ENCODE peak calls at places on chromosomes 12 and 14, in nine cellular contexts. One of them, this sample, is unnamed. For H3K36me3 and H3K27me3, the result is how much of the 10 kb centered on the place peaks cover.

GRCh38 chr12:115424003-115424402 is 740.0 kb upstream of the TBX3 start:
- DNase-seq in HCT116: no peak
- DNase-seq in GM06990: no peak
- DNase-seq in body of pancreas: no peak
- DNase-seq in pancreas: no peak
- DNase-seq in prostate gland: no peak
- DNase-seq in fibroblast of lung: no peak
- DNase-seq in bronchial epithelial cell: no peak
- DNase-seq in RWPE2: no peak
- DNase-seq in this sample: no peak

GRCh38 chr14:93977790-93978581 is 1.6 kb upstream of the ASB2 start:
- DNase-seq in HCT116: no peak
- DNase-seq in GM06990: peak
- DNase-seq in body of pancreas: no peak
- DNase-seq in pancreas: no peak
- DNase-seq in prostate gland: no peak
- DNase-seq in fibroblast of lung: peak
- DNase-seq in bronchial epithelial cell: no peak
- DNase-seq in RWPE2: no peak
- DNase-seq in this sample: no peak

GRCh38 chr12:24861751-24862575 is 86.9 kb downstream of the BCAT1 start:
- DNase-seq in HCT116: no peak
- DNase-seq in GM06990: no peak
- DNase-seq in body of pancreas: peak
- DNase-seq in pancreas: no peak
- DNase-seq in prostate gland: no peak
- DNase-seq in fibroblast of lung: peak
- DNase-seq in bronchial epithelial cell: no peak
- DNase-seq in RWPE2: no peak
- DNase-seq in this sample: no peak

GRCh38 chr12:68807576-68808387 is at the start of gene MDM2:
- DNase-seq in HCT116: peak
- DNase-seq in GM06990: peak
- DNase-seq in body of pancreas: peak
- DNase-seq in pancreas: peak
- DNase-seq in prostate gland: peak
- DNase-seq in fibroblast of lung: peak
- DNase-seq in bronchial epithelial cell: peak
- DNase-seq in RWPE2: peak
- DNase-seq in this sample: peak

GRCh38 chr14:34251662-34252061 is 210.4 kb downstream of the SPTSSA start:
- DNase-seq in HCT116: no peak
- DNase-seq in GM06990: no peak
- DNase-seq in body of pancreas: no peak
- DNase-seq in pancreas: no peak
- DNase-seq in prostate gland: no peak
- DNase-seq in fibroblast of lung: no peak
- DNase-seq in bronchial epithelial cell: no peak
- DNase-seq in RWPE2: no peak
- DNase-seq in this sample: no peak

GRCh38 chr12:98727196-98727595 is 82.1 kb downstream of the APAF1 start:
- DNase-seq in HCT116: no peak
- DNase-seq in GM06990: no peak
- DNase-seq in body of pancreas: no peak
- DNase-seq in pancreas: no peak
- DNase-seq in prostate gland: no peak
- DNase-seq in fibroblast of lung: no peak
- DNase-seq in bronchial epithelial cell: no peak
- DNase-seq in RWPE2: no peak
- DNase-seq in this sample: no peak

GRCh38 chr12:130817804-130818203 is 21.2 kb downstream of the STX2 start:
- DNase-seq in HCT116: no peak
- DNase-seq in GM06990: no peak
- DNase-seq in body of pancreas: no peak
- DNase-seq in pancreas: no peak
- DNase-seq in prostate gland: no peak
- DNase-seq in fibroblast of lung: no peak
- DNase-seq in bronchial epithelial cell: no peak
- DNase-seq in RWPE2: no peak
- DNase-seq in this sample: no peak

GRCh38 chr14:50997712-50998111 is 53.4 kb upstream of the PYGL start:
- DNase-seq in HCT116: no peak
- DNase-seq in GM06990: no peak
- DNase-seq in body of pancreas: no peak
- DNase-seq in pancreas: no peak
- DNase-seq in prostate gland: no peak
- DNase-seq in fibroblast of lung: peak
- DNase-seq in bronchial epithelial cell: no peak
- DNase-seq in RWPE2: no peak
- DNase-seq in this sample: no peak

GRCh38 chr12:52903855-52904508 is 894 bp downstream of the KRT8 start:
- DNase-seq in HCT116: no peak
- DNase-seq in GM06990: peak
- DNase-seq in body of pancreas: peak
- DNase-seq in pancreas: peak
- DNase-seq in prostate gland: peak
- DNase-seq in fibroblast of lung: peak
- DNase-seq in bronchial epithelial cell: no peak
- DNase-seq in RWPE2: no peak
- DNase-seq in this sample: peak

GRCh38 chr12:19643635-19644034 is 204.3 kb downstream of the AEBP2 start:
- DNase-seq in HCT116: peak
- DNase-seq in GM06990: no peak
- DNase-seq in body of pancreas: no peak
- DNase-seq in pancreas: no peak
- DNase-seq in prostate gland: no peak
- DNase-seq in fibroblast of lung: peak
- DNase-seq in bronchial epithelial cell: peak
- DNase-seq in RWPE2: no peak
- DNase-seq in this sample: no peak

GRCh38 chr12:66398931-66399625 is 96.8 kb downstream of the HELB start:
- DNase-seq in HCT116: no peak
- DNase-seq in GM06990: no peak
- DNase-seq in body of pancreas: no peak
- DNase-seq in pancreas: no peak
- DNase-seq in prostate gland: no peak
- DNase-seq in fibroblast of lung: peak
- DNase-seq in bronchial epithelial cell: peak
- DNase-seq in RWPE2: no peak
- DNase-seq in this sample: peak

GRCh38 chr12:2652011-2652400 is 142.8 kb upstream of the FKBP4 start:
- DNase-seq in HCT116: no peak
- DNase-seq in GM06990: no peak
- DNase-seq in body of pancreas: no peak
- DNase-seq in pancreas: no peak
- DNase-seq in prostate gland: no peak
- DNase-seq in fibroblast of lung: no peak
- DNase-seq in bronchial epithelial cell: no peak
- DNase-seq in RWPE2: peak
- DNase-seq in this sample: no peak

GRCh38 chr12:26773313-26774104 is 59.5 kb downstream of the ITPR2 start:
- DNase-seq in HCT116: no peak
- DNase-seq in GM06990: no peak
- DNase-seq in body of pancreas: no peak
- DNase-seq in pancreas: no peak
- DNase-seq in prostate gland: no peak
- DNase-seq in fibroblast of lung: no peak
- DNase-seq in bronchial epithelial cell: no peak
- DNase-seq in RWPE2: no peak
- DNase-seq in this sample: no peak

GRCh38 chr12:113802966-113803828 is 162.9 kb downstream of the RBM19 start:
- DNase-seq in HCT116: no peak
- DNase-seq in GM06990: no peak
- DNase-seq in body of pancreas: no peak
- DNase-seq in pancreas: peak
- DNase-seq in prostate gland: no peak
- DNase-seq in fibroblast of lung: no peak
- DNase-seq in bronchial epithelial cell: no peak
- DNase-seq in RWPE2: no peak
- DNase-seq in this sample: no peak

GRCh38 chr14:65558363-65558762 is 145.8 kb downstream of the FUT8 start:
- DNase-seq in HCT116: no peak
- DNase-seq in GM06990: no peak
- DNase-seq in body of pancreas: no peak
- DNase-seq in pancreas: no peak
- DNase-seq in prostate gland: no peak
- DNase-seq in fibroblast of lung: no peak
- DNase-seq in bronchial epithelial cell: no peak
- DNase-seq in RWPE2: no peak
- DNase-seq in this sample: no peak

GRCh38 chr12:93065896-93066295 is 136.8 kb upstream of the EEA1 start:
- DNase-seq in HCT116: no peak
- DNase-seq in GM06990: no peak
- DNase-seq in body of pancreas: no peak
- DNase-seq in pancreas: no peak
- DNase-seq in prostate gland: no peak
- DNase-seq in fibroblast of lung: no peak
- DNase-seq in bronchial epithelial cell: no peak
- DNase-seq in RWPE2: no peak
- DNase-seq in this sample: no peak

GRCh38 chr12:82314406-82314892 is 43.7 kb downstream of the CCDC59 start:
- DNase-seq in HCT116: no peak
- DNase-seq in GM06990: no peak
- DNase-seq in body of pancreas: peak
- DNase-seq in pancreas: peak
- DNase-seq in prostate gland: no peak
- DNase-seq in fibroblast of lung: no peak
- DNase-seq in bronchial epithelial cell: peak
- DNase-seq in RWPE2: peak
- DNase-seq in this sample: no peak

GRCh38 chr12:79685068-79685467 is 5.7 kb downstream of the PAWR start:
- DNase-seq in HCT116: no peak
- DNase-seq in GM06990: no peak
- DNase-seq in body of pancreas: no peak
- DNase-seq in pancreas: no peak
- DNase-seq in prostate gland: no peak
- DNase-seq in fibroblast of lung: peak
- DNase-seq in bronchial epithelial cell: peak
- DNase-seq in RWPE2: no peak
- DNase-seq in this sample: no peak

GRCh38 chr14:95472819-95473251 is 43.6 kb downstream of the SYNE3 start:
- DNase-seq in HCT116: no peak
- DNase-seq in GM06990: no peak
- DNase-seq in body of pancreas: no peak
- DNase-seq in pancreas: no peak
- DNase-seq in prostate gland: no peak
- DNase-seq in fibroblast of lung: no peak
- DNase-seq in bronchial epithelial cell: no peak
- DNase-seq in RWPE2: no peak
- DNase-seq in this sample: no peak

GRCh38 chr12:85007836-85008235 is 28.2 kb downstream of the TSPAN19 start:
- DNase-seq in HCT116: no peak
- DNase-seq in GM06990: no peak
- DNase-seq in body of pancreas: peak
- DNase-seq in pancreas: no peak
- DNase-seq in prostate gland: no peak
- DNase-seq in fibroblast of lung: no peak
- DNase-seq in bronchial epithelial cell: peak
- DNase-seq in RWPE2: no peak
- DNase-seq in this sample: peak

GRCh38 chr12:53791735-53792326 is 40.1 kb upstream of the CISTR start:
- DNase-seq in HCT116: peak
- DNase-seq in GM06990: no peak
- DNase-seq in body of pancreas: peak
- DNase-seq in pancreas: peak
- DNase-seq in prostate gland: no peak
- DNase-seq in fibroblast of lung: no peak
- DNase-seq in bronchial epithelial cell: no peak
- DNase-seq in RWPE2: no peak
- DNase-seq in this sample: peak

DNA sequence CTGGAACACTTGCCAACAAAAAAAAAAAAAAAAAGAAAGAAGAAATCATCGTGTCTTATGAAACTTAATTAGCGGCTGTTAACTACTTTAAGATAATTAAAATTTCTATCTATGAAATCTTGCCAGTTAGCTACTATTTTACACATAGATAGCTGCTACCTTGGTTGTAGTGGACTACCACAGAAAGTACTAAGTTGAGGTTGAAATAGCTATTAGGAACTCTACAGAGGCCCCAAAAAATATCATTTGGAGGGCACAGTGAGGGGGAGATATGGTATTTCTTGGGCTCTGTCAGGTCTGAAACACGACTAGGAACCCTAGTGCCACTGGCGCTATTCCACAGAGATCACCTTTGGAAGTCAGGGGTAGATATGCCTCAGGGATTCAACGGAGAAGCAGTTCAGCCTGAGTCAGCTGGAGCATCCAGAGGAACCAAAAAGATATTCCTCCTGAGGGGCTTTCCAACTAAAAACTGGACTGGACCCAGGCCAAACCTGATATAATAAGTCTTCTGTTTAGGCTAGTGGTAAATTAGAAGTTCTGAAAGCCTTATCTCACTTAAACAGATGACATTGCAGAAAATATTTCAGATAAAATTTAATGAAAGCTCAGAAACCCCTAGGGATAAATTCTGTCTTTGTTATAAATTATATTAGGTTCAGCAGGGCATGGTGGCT is 126.1 kb downstream of the EPS8 start:
- DNase-seq in HCT116: peak
- DNase-seq in GM06990: no peak
- DNase-seq in body of pancreas: no peak
- DNase-seq in pancreas: no peak
- DNase-seq in prostate gland: no peak
- DNase-seq in fibroblast of lung: peak
- DNase-seq in bronchial epithelial cell: peak
- DNase-seq in RWPE2: no peak
- DNase-seq in this sample: no peak
- H3K36me3 ChIP-seq in HCT116: under half
- H3K36me3 ChIP-seq in GM06990: under half
- H3K36me3 ChIP-seq in body of pancreas: under half
- H3K36me3 ChIP-seq in pancreas: under half
- H3K36me3 ChIP-seq in prostate gland: under half
- H3K36me3 ChIP-seq in fibroblast of lung: under half
- H3K36me3 ChIP-seq in bronchial epithelial cell: under half
- H3K36me3 ChIP-seq in RWPE2: under half
- H3K36me3 ChIP-seq in this sample: half or more

GRCh38 chr12:29543036-29543435 is 45.5 kb upstream of the OVCH1 start:
- DNase-seq in HCT116: no peak
- DNase-seq in GM06990: no peak
- DNase-seq in body of pancreas: no peak
- DNase-seq in pancreas: no peak
- DNase-seq in prostate gland: no peak
- DNase-seq in fibroblast of lung: no peak
- DNase-seq in bronchial epithelial cell: no peak
- DNase-seq in RWPE2: no peak
- DNase-seq in this sample: no peak
- H3K4me3 ChIP-seq in HCT116: no peak
- H3K4me3 ChIP-seq in GM06990: no peak
- H3K4me3 ChIP-seq in body of pancreas: no peak
- H3K4me3 ChIP-seq in pancreas: no peak
- H3K4me3 ChIP-seq in prostate gland: no peak
- H3K4me3 ChIP-seq in fibroblast of lung: no peak
- H3K4me3 ChIP-seq in bronchial epithelial cell: no peak
- H3K4me3 ChIP-seq in RWPE2: no peak
- H3K4me3 ChIP-seq in this sample: peak

GRCh38 chr14:101561897-101562490 is 699 bp downstream of the DIO3 start:
- DNase-seq in HCT116: no peak
- DNase-seq in GM06990: no peak
- DNase-seq in body of pancreas: no peak
- DNase-seq in pancreas: no peak
- DNase-seq in prostate gland: no peak
- DNase-seq in fibroblast of lung: no peak
- DNase-seq in bronchial epithelial cell: no peak
- DNase-seq in RWPE2: no peak
- DNase-seq in this sample: no peak
- H3K27me3 ChIP-seq in HCT116: under half
- H3K27me3 ChIP-seq in GM06990: under half
- H3K27me3 ChIP-seq in body of pancreas: under half
- H3K27me3 ChIP-seq in pancreas: under half
- H3K27me3 ChIP-seq in prostate gland: under half
- H3K27me3 ChIP-seq in fibroblast of lung: under half
- H3K27me3 ChIP-seq in bronchial epithelial cell: half or more
- H3K27me3 ChIP-seq in RWPE2: half or more
- H3K27me3 ChIP-seq in this sample: under half

GRCh38 chr12:105167346-105167745 is 59.8 kb downstream of the WASHC4 start:
- DNase-seq in HCT116: no peak
- DNase-seq in GM06990: no peak
- DNase-seq in body of pancreas: no peak
- DNase-seq in pancreas: no peak
- DNase-seq in prostate gland: no peak
- DNase-seq in fibroblast of lung: no peak
- DNase-seq in bronchial epithelial cell: no peak
- DNase-seq in RWPE2: no peak
- DNase-seq in this sample: no peak
- H3K36me3 ChIP-seq in HCT116: under half
- H3K36me3 ChIP-seq in GM06990: under half
- H3K36me3 ChIP-seq in body of pancreas: under half
- H3K36me3 ChIP-seq in pancreas: under half
- H3K36me3 ChIP-seq in prostate gland: under half
- H3K36me3 ChIP-seq in fibroblast of lung: under half
- H3K36me3 ChIP-seq in bronchial epithelial cell: under half
- H3K36me3 ChIP-seq in RWPE2: half or more
- H3K36me3 ChIP-seq in this sample: half or more